ENCODE peak calls at places on chromosome 16, in five cellular contexts. E, U, X, C and H are unnamed samples.
A peak's percentile ranks its signal among the peaks of the same experiment; 100 is the strongest.

GRCh38 chr16:88719267-88719932 is 13.1 kb downstream of the CTU2 start:
- DNase-seq in E (no peak), U (no peak), X (no peak), C (no peak), H (no peak)

GRCh38 chr16:67910162-67910561 is 17.1 kb downstream of the PSKH1 start:
- DNase-seq in E (no peak), U (no peak), X (no peak), C (peak; percentile 31), H (no peak)

GRCh38 chr16:11004351-11004750 is 60.0 kb downstream of the CLEC16A start:
- DNase-seq in E (no peak), U (no peak), X (no peak), C (no peak), H (no peak)

GRCh38 chr16:3028716-3029319 is 5.0 kb downstream of the THOC6 start:
- DNase-seq in E (no peak), U (no peak), X (no peak), C (no peak), H (no peak)

GRCh38 chr16:28494141-28494851 is at the start of gene APOBR:
- DNase-seq in E (peak; percentile 79), U (no peak), X (no peak), C (no peak), H (peak; percentile 94)

GRCh38 chr16:57994361-57994760 is 6.1 kb downstream of the ZNF319 start:
- DNase-seq in E (no peak), U (no peak), X (no peak), C (no peak), H (no peak)

GRCh38 chr16:87295259-87295658 is 21.9 kb downstream of the C16orf95 start:
- DNase-seq in E (no peak), U (no peak), X (no peak), C (no peak), H (no peak)

GRCh38 chr16:55701442-55702319 is 45.9 kb downstream of the SLC6A2 start:
- DNase-seq in E (no peak), U (peak; percentile 14), X (no peak), C (peak; percentile 1), H (peak; percentile 6)

GRCh38 chr16:57830890-57831484 is 28.7 kb upstream of the KIFC3 start:
- DNase-seq in E (no peak), U (no peak), X (no peak), C (no peak), H (no peak)

GRCh38 chr16:89307421-89307805 is 89.9 kb downstream of the ZNF778 start:
- DNase-seq in E (no peak), U (no peak), X (no peak), C (no peak), H (no peak)

GRCh38 chr16:2032285-2033056 is 5.8 kb downstream of the NHERF2 start:
- DNase-seq in E (no peak), U (no peak), X (no peak), C (no peak), H (no peak)

GRCh38 chr16:84255050-84255810 is 15.4 kb upstream of the KCNG4 start:
- DNase-seq in E (no peak), U (no peak), X (no peak), C (no peak), H (no peak)

GRCh38 chr16:81451753-81452680 is 7.4 kb downstream of the CMIP start:
- DNase-seq in E (no peak), U (no peak), X (no peak), C (no peak), H (peak; percentile 71)

GRCh38 chr16:56125922-56126321 is 65.4 kb upstream of the GNAO1 start:
- DNase-seq in E (no peak), U (no peak), X (no peak), C (no peak), H (no peak)

GRCh38 chr16:27408012-27408601 is 6.1 kb downstream of the IL21R start:
- DNase-seq in E (no peak), U (no peak), X (no peak), C (no peak), H (peak; percentile 56)

GRCh38 chr16:66474750-66475199 is 47.7 kb downstream of the BEAN1 start:
- DNase-seq in E (no peak), U (no peak), X (peak; percentile 51), C (no peak), H (no peak)

GRCh38 chr16:56424791-56425438 is 430 bp downstream of the AMFR start:
- DNase-seq in E (no peak), U (peak; percentile 26), X (no peak), C (no peak), H (peak; percentile 50)

GRCh38 chr16:70644763-70645597 is 1.4 kb upstream of the IL34 start:
- DNase-seq in E (no peak), U (no peak), X (no peak), C (no peak), H (no peak)

GRCh38 chr16:75229172-75230031 is 10.6 kb downstream of the CTRB1 start:
- DNase-seq in E (no peak), U (no peak), X (no peak), C (no peak), H (no peak)

GRCh38 chr16:27285676-27286196 is 17.2 kb upstream of the NSMCE1 start:
- DNase-seq in E (no peak), U (no peak), X (no peak), C (no peak), H (no peak)

GRCh38 chr16:81549547-81550411 is 105.2 kb downstream of the CMIP start:
- DNase-seq in E (no peak), U (no peak), X (no peak), C (no peak), H (no peak)

GRCh38 chr16:79862601-79863000 is 262.1 kb upstream of the MAF start:
- DNase-seq in E (no peak), U (no peak), X (no peak), C (no peak), H (no peak)

GRCh38 chr16:10535461-10535860 is 44.9 kb downstream of the EMP2 start:
- DNase-seq in E (no peak), U (no peak), X (no peak), C (no peak), H (no peak)

GRCh38 chr16:55000595-55000994 is 69.9 kb downstream of the IRX5 start:
- DNase-seq in E (no peak), U (no peak), X (no peak), C (peak; percentile 35), H (no peak)

GRCh38 chr16:73890524-73891500 is 405.8 kb upstream of the PSMD7 start:
- DNase-seq in E (no peak), U (no peak), X (peak; percentile 90), C (no peak), H (no peak)

GRCh38 chr16:61887903-61888302 is 148.3 kb downstream of the CDH8 start:
- DNase-seq in E (no peak), U (no peak), X (no peak), C (peak; percentile 2), H (no peak)

GRCh38 chr16:83420206-83420760 is 387.5 kb upstream of the HSBP1 start:
- DNase-seq in E (no peak), U (no peak), X (no peak), C (no peak), H (no peak)

GRCh38 chr16:64900517-64900916 is 221.3 kb downstream of the CDH11 start:
- DNase-seq in E (no peak), U (no peak), X (no peak), C (no peak), H (no peak)

GRCh38 chr16:86490859-86491642 is 19.3 kb upstream of the FOXF1 start:
- DNase-seq in E (no peak), U (no peak), X (no peak), C (no peak), H (no peak)

GRCh38 chr16:21523411-21524067 is 75.8 kb upstream of the METTL9 start:
- DNase-seq in E (no peak), U (no peak), X (no peak), C (no peak), H (no peak)

GRCh38 chr16:79767597-79768280 is 167.2 kb upstream of the MAF start:
- DNase-seq in E (no peak), U (no peak), X (no peak), C (no peak), H (no peak)

GRCh38 chr16:24541534-24541933 is 2.2 kb downstream of the RBBP6 start:
- DNase-seq in E (no peak), U (no peak), X (no peak), C (no peak), H (no peak)

GRCh38 chr16:51374346-51374745 is 223.3 kb upstream of the SALL1 start:
- DNase-seq in E (no peak), U (peak; percentile 6), X (no peak), C (peak; percentile 72), H (no peak)

GRCh38 chr16:75687361-75687760 is 10.6 kb upstream of the CPHXL2 start:
- DNase-seq in E (no peak), U (no peak), X (no peak), C (no peak), H (no peak)

GRCh38 chr16:4700380-4700996 is 7.1 kb downstream of the NUDT16L1 start:
- DNase-seq in E (no peak), U (no peak), X (no peak), C (no peak), H (no peak)

GRCh38 chr16:25140459-25140858 is 28.9 kb downstream of the LCMT1 start:
- DNase-seq in E (no peak), U (no peak), X (no peak), C (no peak), H (no peak)

GRCh38 chr16:75697571-75697970 is 3.7 kb downstream of the DUXB start:
- DNase-seq in E (no peak), U (no peak), X (no peak), C (no peak), H (no peak)

GRCh38 chr16:906296-906695 is 64.5 kb downstream of the LMF1 start:
- DNase-seq in E (no peak), U (no peak), X (no peak), C (no peak), H (no peak)

GRCh38 chr16:83952940-83953795 is at the start of gene OSGIN1:
- DNase-seq in E (no peak), U (peak; percentile 73), X (peak; percentile 28), C (peak; percentile 72), H (peak; percentile 15)